ENCODE peak calls at places on chromosomes 4 and X, in eight cellular contexts. I, T, B, L, R, F, N and A are unnamed samples. For H3K27me3 and H3K36me3, the result is how much of the 10 kb centered on the place peaks cover.

GRCh38 chr4:2393353-2394270 is 24.8 kb downstream of the ZFYVE28 start:
- DNase-seq in I (no peak), T (no peak), B (peak), L (peak), R (no peak), F (peak), N (peak), A (peak)

GRCh38 chr4:165415910-165416309 is 37.1 kb downstream of the CPE start:
- DNase-seq in I (no peak), T (no peak), B (no peak), L (no peak), R (no peak), F (no peak), N (no peak), A (no peak)

GRCh38 chr4:72500214-72500613 is 68.8 kb downstream of the ADAMTS3 start:
- DNase-seq in I (no peak), T (no peak), B (no peak), L (no peak), R (no peak), F (no peak), N (no peak), A (no peak)

GRCh38 chrX:139930923-139931645 is 1.8 kb downstream of the ATP11C start:
- DNase-seq in I (no peak), T (no peak), B (peak), L (peak), R (peak), F (peak), N (peak), A (peak)

GRCh38 chr4:12421364-12421763 is 992.7 kb upstream of the HS3ST1 start:
- DNase-seq in I (no peak), T (no peak), B (no peak), L (no peak), R (no peak), F (no peak), N (no peak), A (no peak)

GRCh38 chr4:41525129-41525528 is 12.8 kb upstream of the LIMCH1 start:
- DNase-seq in I (peak), T (no peak), B (peak), L (peak), R (no peak), F (peak), N (peak), A (peak)

GRCh38 chr4:75542824-75543223 is 13.0 kb upstream of the ODAPH start:
- DNase-seq in I (peak), T (no peak), B (peak), L (no peak), R (no peak), F (no peak), N (no peak), A (no peak)

GRCh38 chrX:24515447-24515846 is 50.4 kb downstream of the PDK3 start:
- DNase-seq in I (peak), T (no peak), B (peak), L (no peak), R (no peak), F (peak), N (peak), A (peak)

GRCh38 chrX:54444752-54445151 is 4.5 kb downstream of the TSR2 start:
- DNase-seq in I (no peak), T (no peak), B (no peak), L (no peak), R (no peak), F (peak), N (no peak), A (no peak)

GRCh38 chrX:4661771-4662170 is 948.3 kb upstream of the PRKX start:
- DNase-seq in I (no peak), T (no peak), B (no peak), L (no peak), R (no peak), F (no peak), N (no peak), A (no peak)

GRCh38 chrX:635428-636192 is 5.0 kb downstream of the SHOX start:
- DNase-seq in I (no peak), T (no peak), B (no peak), L (no peak), R (no peak), F (peak), N (no peak), A (peak)
- H3K27me3 ChIP-seq in I (under half), T (under half), B (half or more), L (under half), R (half or more), F (half or more), N (half or more), A (half or more)

GRCh38 chr4:8269535-8270417 is at the start of gene HTRA3:
- DNase-seq in I (peak), T (no peak), B (peak), L (no peak), R (no peak), F (peak), N (peak), A (peak)
- H3K4me3 ChIP-seq in I (peak), T (peak), B (peak), L (no peak), R (no peak), F (no peak), N (peak), A (peak)

GRCh38 chr4:773214-773613 is 52.7 kb downstream of the CPLX1 start:
- DNase-seq in I (no peak), T (no peak), B (no peak), L (no peak), R (no peak), F (no peak), N (no peak), A (no peak)
- H3K36me3 ChIP-seq in I (under half), T (half or more), B (half or more), L (under half), R (half or more), F (half or more), N (under half), A (under half)

DNA sequence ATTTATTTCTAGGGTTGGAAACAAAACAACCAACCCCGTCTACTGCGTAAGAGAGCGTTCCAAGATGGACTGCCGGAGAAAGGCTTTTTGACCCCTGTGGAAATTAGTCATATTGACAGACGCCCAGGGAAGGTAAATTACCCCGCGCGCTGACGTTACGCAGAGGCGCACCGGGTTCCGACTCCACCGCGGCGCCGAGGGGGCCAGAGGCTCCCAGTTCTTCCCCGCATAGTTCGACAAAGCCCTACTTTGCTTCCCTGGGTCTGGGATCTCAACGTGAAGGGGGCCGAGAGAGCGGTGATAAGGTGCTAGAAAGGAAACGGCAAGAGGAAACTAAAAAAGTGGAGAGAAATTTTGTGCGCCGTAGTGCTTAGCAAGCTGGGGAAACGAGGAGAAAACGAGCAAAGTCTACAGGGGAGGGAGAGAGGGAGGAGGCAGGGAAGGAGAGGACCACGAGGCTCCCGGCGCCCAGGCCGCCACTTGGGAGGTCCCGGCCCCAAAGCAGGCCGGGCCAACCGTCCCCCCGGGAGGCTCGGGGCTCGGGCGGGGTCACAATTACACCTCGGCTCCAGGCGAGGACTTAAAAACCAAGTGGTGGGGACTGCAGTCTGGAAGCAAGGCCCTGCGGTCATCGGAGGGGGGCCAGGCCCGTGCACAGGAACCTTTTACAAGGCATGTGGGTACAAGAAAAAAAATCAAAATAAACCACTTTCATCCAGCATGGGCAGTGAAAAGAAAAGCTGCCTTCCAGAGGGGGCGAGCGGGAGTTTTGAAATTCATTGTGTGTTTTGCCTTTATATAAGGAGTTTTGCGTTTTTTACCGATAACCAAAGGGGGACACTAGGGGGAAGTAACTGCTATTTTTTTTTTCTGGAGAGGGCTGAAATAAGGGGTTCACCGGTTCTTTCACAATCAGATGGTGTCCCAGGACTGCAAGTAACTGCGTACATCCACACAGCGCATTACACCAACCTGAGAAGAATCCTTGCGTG is 13.1 kb downstream of the HAND2 start:
- DNase-seq in I (no peak), T (no peak), B (peak), L (no peak), R (peak), F (peak), N (peak), A (peak)
- H3K27me3 ChIP-seq in I (half or more), T (under half), B (under half), L (under half), R (under half), F (half or more), N (under half), A (half or more)

GRCh38 chr4:142264961-142265360 is 581.1 kb downstream of the INPP4B start:
- DNase-seq in I (peak), T (no peak), B (peak), L (peak), R (no peak), F (no peak), N (peak), A (no peak)

GRCh38 chr4:142265946-142266345 is 580.2 kb downstream of the INPP4B start:
- DNase-seq in I (no peak), T (no peak), B (no peak), L (no peak), R (no peak), F (no peak), N (no peak), A (no peak)

GRCh38 chr4:142267101-142267500 is 579.0 kb downstream of the INPP4B start:
- DNase-seq in I (no peak), T (no peak), B (no peak), L (no peak), R (no peak), F (no peak), N (no peak), A (no peak)

GRCh38 chr4:142262956-142263355 is 583.1 kb downstream of the INPP4B start:
- DNase-seq in I (no peak), T (no peak), B (no peak), L (no peak), R (no peak), F (no peak), N (no peak), A (no peak)

GRCh38 chr4:142265536-142265935 is 580.6 kb downstream of the INPP4B start:
- DNase-seq in I (peak), T (peak), B (peak), L (peak), R (no peak), F (no peak), N (no peak), A (no peak)
- H3K4me3 ChIP-seq in I (no peak), T (peak), B (no peak), L (no peak), R (no peak), F (no peak), N (no peak), A (no peak)

DNA sequence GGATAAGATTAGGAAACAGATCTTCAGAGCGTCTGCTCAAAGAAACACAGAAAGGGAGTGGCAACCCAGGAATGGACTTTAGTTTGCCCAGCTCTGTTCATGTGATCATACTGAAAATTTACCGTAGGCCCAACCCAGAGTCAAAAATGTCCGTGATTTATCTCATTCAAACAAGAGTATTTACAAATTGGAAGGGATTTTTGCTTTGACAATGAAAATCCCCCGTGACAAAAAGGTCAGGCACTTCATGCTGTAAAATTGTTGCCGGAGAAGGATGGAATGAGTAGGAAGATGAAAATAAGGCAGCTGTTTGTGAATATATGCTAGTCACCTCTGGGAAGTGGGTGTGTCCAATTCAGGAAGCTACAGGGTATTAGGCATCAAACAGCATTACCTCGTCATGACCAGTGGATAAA is 1.2 kb downstream of the SULT1B1 start:
- DNase-seq in I (no peak), T (no peak), B (no peak), L (no peak), R (no peak), F (no peak), N (no peak), A (no peak)
- H3K36me3 ChIP-seq in I (under half), T (under half), B (under half), L (under half), R (under half), F (under half), N (under half), A (under half)

GRCh38 chrX:132022115-132022862 is 813 bp upstream of the STK26 start:
- DNase-seq in I (peak), T (no peak), B (peak), L (no peak), R (peak), F (no peak), N (peak), A (peak)
- H3K27me3 ChIP-seq in I (under half), T (under half), B (under half), L (under half), R (under half), F (under half), N (under half), A (under half)

DNA sequence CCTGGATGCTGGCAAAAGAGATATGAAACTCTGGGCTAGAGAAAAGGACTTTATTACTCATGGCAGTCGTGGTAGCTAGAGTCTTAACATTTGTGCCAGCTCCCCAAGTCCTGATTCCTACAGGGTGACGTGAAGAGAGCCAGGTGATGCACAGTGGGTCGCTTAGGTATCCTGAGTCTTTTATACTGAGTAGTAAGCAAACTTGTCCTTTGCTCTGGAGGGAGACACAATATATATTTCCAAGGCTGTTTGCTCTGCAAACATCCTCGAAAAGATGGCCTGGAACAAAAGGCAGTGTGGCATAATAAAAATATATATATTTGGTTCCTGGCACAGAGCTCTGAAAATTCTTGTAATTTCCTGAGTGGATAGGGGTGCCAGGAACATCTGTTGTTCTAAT is 23.0 kb downstream of the ZNF81 start:
- DNase-seq in I (no peak), T (no peak), B (no peak), L (no peak), R (no peak), F (no peak), N (no peak), A (no peak)
- H3K4me3 ChIP-seq in I (no peak), T (no peak), B (no peak), L (no peak), R (no peak), F (no peak), N (no peak), A (no peak)